ENCODE peak calls at places on chromosomes 3 and 15, in seven cellular contexts. P is IMR-90; K is uterus; R is cardiac muscle cell; C is CD8-positive, alpha-beta T cell; B is stomach; Y is thyroid gland. O is an unnamed sample. For H3K4me1 and H3K36me3, the result is how much of the 10 kb centered on the place peaks cover.

GRCh38 chr15:60006203-60006782 is 2.2 kb downstream of the FOXB1 start:
- DNase-seq in P (peak), K (no peak), R (peak), C (peak), B (no peak), Y (no peak), O (no peak)

GRCh38 chr15:23823508-23823907 is 136.4 kb upstream of the NDN start:
- DNase-seq in P (no peak), K (no peak), R (peak), C (no peak), B (no peak), Y (no peak), O (no peak)

GRCh38 chr3:71026634-71027578 is 556.6 kb downstream of the FOXP1 start:
- DNase-seq in P (no peak), K (no peak), R (no peak), C (no peak), B (no peak), Y (no peak), O (no peak)

GRCh38 chr15:64905119-64905831 is 6.4 kb upstream of the ANKDD1A start:
- DNase-seq in P (peak), K (peak), R (peak), C (peak), B (peak), Y (peak), O (peak)

GRCh38 chr3:65944252-65944651 is 94.5 kb downstream of the MAGI1 start:
- DNase-seq in P (no peak), K (no peak), R (no peak), C (no peak), B (no peak), Y (no peak), O (no peak)

GRCh38 chr3:134366928-134367352 is 7.3 kb downstream of the AMOTL2 start:
- DNase-seq in P (no peak), K (peak), R (no peak), C (no peak), B (peak), Y (peak), O (no peak)

GRCh38 chr3:33791477-33792166 is 6.8 kb upstream of the PDCD6IP start:
- DNase-seq in P (peak), K (no peak), R (no peak), C (peak), B (no peak), Y (no peak), O (no peak)

GRCh38 chr15:90154246-90154645 is 46.9 kb upstream of the SEMA4B start:
- DNase-seq in P (no peak), K (no peak), R (no peak), C (no peak), B (no peak), Y (no peak), O (no peak)

GRCh38 chr3:196246612-196247308 is 30.4 kb downstream of the SLC51A start:
- DNase-seq in P (peak), K (no peak), R (no peak), C (no peak), B (no peak), Y (no peak), O (no peak)

GRCh38 chr3:98567646-98568280 is 25.6 kb downstream of the CPOX start:
- DNase-seq in P (no peak), K (no peak), R (no peak), C (no peak), B (no peak), Y (no peak), O (no peak)

GRCh38 chr3:175381685-175382084 is 522.6 kb downstream of the NAALADL2 start:
- DNase-seq in P (no peak), K (no peak), R (no peak), C (no peak), B (no peak), Y (no peak), O (no peak)

GRCh38 chr3:173465112-173465511 is 67.6 kb downstream of the NLGN1 start:
- DNase-seq in P (peak), K (no peak), R (no peak), C (no peak), B (no peak), Y (no peak), O (no peak)

GRCh38 chr3:159872374-159873109 is 116.1 kb upstream of the IL12A start:
- DNase-seq in P (peak), K (no peak), R (no peak), C (no peak), B (no peak), Y (no peak), O (no peak)

GRCh38 chr15:101086394-101087171 is 165.3 kb downstream of the CHSY1 start:
- DNase-seq in P (no peak), K (no peak), R (no peak), C (no peak), B (no peak), Y (no peak), O (no peak)

GRCh38 chr15:91694131-91694828 is 159.2 kb upstream of the SLCO3A1 start:
- DNase-seq in P (peak), K (peak), R (peak), C (no peak), B (no peak), Y (peak), O (no peak)

GRCh38 chr3:136955813-136956212 is 2.0 kb upstream of the IL20RB start:
- DNase-seq in P (peak), K (no peak), R (no peak), C (no peak), B (no peak), Y (no peak), O (peak)

GRCh38 chr3:138944842-138945645 is 1.9 kb downstream of the FOXL2 start:
- DNase-seq in P (no peak), K (no peak), R (peak), C (no peak), B (no peak), Y (peak), O (peak)

GRCh38 chr3:87397210-87397609 is 120.8 kb upstream of the POU1F1 start:
- DNase-seq in P (peak), K (no peak), R (no peak), C (no peak), B (no peak), Y (no peak), O (no peak)

GRCh38 chr3:196360586-196360985 is 22.4 kb upstream of the TM4SF19 start:
- DNase-seq in P (peak), K (no peak), R (no peak), C (no peak), B (no peak), Y (no peak), O (no peak)

GRCh38 chr3:87420171-87420570 is 143.8 kb upstream of the POU1F1 start:
- DNase-seq in P (no peak), K (no peak), R (no peak), C (no peak), B (no peak), Y (no peak), O (no peak)

GRCh38 chr3:184545769-184546168 is 15.8 kb upstream of the EPHB3 start:
- DNase-seq in P (no peak), K (no peak), R (no peak), C (no peak), B (no peak), Y (no peak), O (no peak)

GRCh38 chr3:129626744-129627349 is 20.4 kb upstream of the PLXND1 start:
- DNase-seq in P (peak), K (peak), R (peak), C (peak), B (peak), Y (peak), O (peak)

GRCh38 chr3:171977860-171978259 is 61.5 kb upstream of the FNDC3B start:
- DNase-seq in P (no peak), K (no peak), R (no peak), C (no peak), B (no peak), Y (no peak), O (no peak)

GRCh38 chr3:133206921-133207320 is 168.7 kb downstream of the TMEM108 start:
- DNase-seq in P (no peak), K (no peak), R (no peak), C (no peak), B (no peak), Y (no peak), O (no peak)

GRCh38 chr3:124035463-124036121 is 43.7 kb upstream of the ROPN1 start:
- DNase-seq in P (no peak), K (no peak), R (no peak), C (no peak), B (no peak), Y (no peak), O (no peak)

GRCh38 chr15:55319537-55320325 is 709 bp downstream of the PIGB start:
- DNase-seq in P (peak), K (no peak), R (no peak), C (no peak), B (peak), Y (peak), O (no peak)

GRCh38 chr15:72818632-72819031 is 35.1 kb upstream of the ADPGK start:
- DNase-seq in P (no peak), K (no peak), R (no peak), C (no peak), B (no peak), Y (no peak), O (no peak)

GRCh38 chr3:44021646-44022594 is 219.8 kb upstream of the TOPAZ1 start:
- DNase-seq in P (no peak), K (no peak), R (peak), C (no peak), B (no peak), Y (no peak), O (no peak)

GRCh38 chr15:40650479-40650878 is 44.5 kb upstream of the RAD51 start:
- DNase-seq in P (no peak), K (no peak), R (no peak), C (no peak), B (no peak), Y (no peak), O (no peak)

GRCh38 chr3:143123353-143123974 is 3.9 kb downstream of the CHST2 start:
- DNase-seq in P (no peak), K (no peak), R (no peak), C (no peak), B (no peak), Y (no peak), O (no peak)

GRCh38 chr3:181713673-181714270 is 2.0 kb downstream of the SOX2 start:
- DNase-seq in P (no peak), K (no peak), R (no peak), C (no peak), B (no peak), Y (no peak), O (no peak)

GRCh38 chr3:116038968-116039950 is 406.0 kb downstream of the LSAMP start:
- DNase-seq in P (no peak), K (no peak), R (no peak), C (no peak), B (no peak), Y (no peak), O (no peak)

GRCh38 chr3:130759692-130760338 is 13.2 kb upstream of the PIK3R4 start:
- DNase-seq in P (peak), K (no peak), R (peak), C (peak), B (peak), Y (no peak), O (peak)

GRCh38 chr15:78107471-78107870 is 15.1 kb downstream of the SH2D7 start:
- DNase-seq in P (no peak), K (no peak), R (no peak), C (peak), B (no peak), Y (no peak), O (no peak)

GRCh38 chr3:184620799-184621119 is 59.2 kb downstream of the EPHB3 start:
- DNase-seq in P (no peak), K (no peak), R (no peak), C (no peak), B (no peak), Y (no peak), O (no peak)

GRCh38 chr15:95254263-95254662 is 1022.9 kb downstream of the MCTP2 start:
- DNase-seq in P (no peak), K (no peak), R (no peak), C (no peak), B (no peak), Y (no peak), O (no peak)

GRCh38 chr3:166527325-166527724 is 690.1 kb upstream of the BCHE start:
- DNase-seq in P (peak), K (no peak), R (no peak), C (no peak), B (no peak), Y (no peak), O (no peak)

GRCh38 chr15:101441706-101442105 is 47.8 kb downstream of the PCSK6 start:
- DNase-seq in P (no peak), K (no peak), R (no peak), C (no peak), B (no peak), Y (no peak), O (no peak)

GRCh38 chr3:45273681-45274515 is 47.8 kb upstream of the TMEM158 start:
- DNase-seq in P (peak), K (no peak), R (no peak), C (no peak), B (no peak), Y (no peak), O (no peak)

GRCh38 chr3:118269537-118270125 is 765.0 kb downstream of the IGSF11 start:
- DNase-seq in P (no peak), K (no peak), R (no peak), C (no peak), B (no peak), Y (no peak), O (no peak)
- H3K4me1 ChIP-seq in P (under half), K (under half), R (under half), C (under half), B (under half), Y (under half), O (under half)

GRCh38 chr15:63054985-63055384 is 12.4 kb downstream of the TPM1 start:
- DNase-seq in P (no peak), K (no peak), R (no peak), C (no peak), B (no peak), Y (no peak), O (no peak)

GRCh38 chr15:63054281-63054683 is 11.7 kb downstream of the TPM1 start:
- DNase-seq in P (no peak), K (no peak), R (no peak), C (no peak), B (no peak), Y (no peak), O (no peak)

GRCh38 chr15:63057454-63058335 is 15.1 kb downstream of the TPM1 start:
- DNase-seq in P (peak), K (no peak), R (no peak), C (no peak), B (no peak), Y (no peak), O (no peak)

GRCh38 chr15:63059075-63059474 is 16.5 kb downstream of the TPM1 start:
- DNase-seq in P (no peak), K (no peak), R (no peak), C (no peak), B (no peak), Y (no peak), O (no peak)

DNA sequence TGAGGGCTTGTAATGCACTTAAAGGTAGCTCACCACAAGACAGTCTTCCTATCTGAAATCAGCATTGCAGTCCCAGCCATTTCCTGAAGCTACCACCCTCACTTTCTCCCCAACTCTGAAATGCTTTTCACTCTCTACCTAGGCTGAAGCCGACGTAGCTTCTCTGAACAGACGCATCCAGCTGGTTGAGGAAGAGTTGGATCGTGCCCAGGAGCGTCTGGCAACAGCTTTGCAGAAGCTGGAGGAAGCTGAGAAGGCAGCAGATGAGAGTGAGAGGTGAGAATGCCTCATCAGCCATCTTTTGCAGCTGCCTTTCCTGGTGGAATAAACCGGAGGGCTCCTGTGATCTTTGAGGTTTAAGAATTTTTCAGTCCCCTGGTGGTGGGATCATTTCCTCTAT is 14.3 kb downstream of the TPM1 start:
- DNase-seq in P (peak), K (peak), R (no peak), C (no peak), B (peak), Y (peak), O (no peak)
- H3K36me3 ChIP-seq in P (half or more), K (under half), R (half or more), C (under half), B (half or more), Y (under half), O (under half)

GRCh38 chr3:127016043-127016343 is 33.1 kb downstream of the PLXNA1 start:
- DNase-seq in P (no peak), K (no peak), R (no peak), C (no peak), B (no peak), Y (no peak), O (no peak)
- H3K27ac ChIP-seq in P (no peak), K (no peak), R (no peak), C (no peak), B (no peak), Y (no peak), O (no peak)

GRCh38 chr3:106083854-106084253 is 215.0 kb upstream of the CBLB start:
- DNase-seq in P (no peak), K (no peak), R (no peak), C (no peak), B (no peak), Y (no peak), O (no peak)
- H3K4me1 ChIP-seq in P (under half), K (under half), R (under half), C (under half), B (under half), Y (under half), O (under half)

O was measured in pancreas.